ENCODE peak calls at places on chromosomes 13 and 19, in six cellular contexts. W is HFF-Myc; M is AML-193; J is omental fat pad; Y is stimulated activated CD8-positive, alpha-beta memory T cell treated with anti-CD3 and anti-CD28 coated beads, Interleukin-7, amount 100 ng/mL, for 1 hour; C is LHCN-M2. L is an unnamed sample.

GRCh38 chr19:55193481-55193880 is 13.4 kb upstream of the SYT5 start:
- DNase-seq in M (no peak), C (no peak), W (no peak), J (no peak), Y (no peak), L (no peak)

GRCh38 chr19:17718988-17719711 is at the start of gene MAP1S:
- DNase-seq in C (peak), J (no peak), M (no peak), W (no peak), Y (peak), L (no peak)

GRCh38 chr13:51804295-51805172 is 571 bp upstream of the DHRS12 start:
- DNase-seq in C (no peak), M (peak), W (no peak), Y (no peak), J (no peak), L (peak)

GRCh38 chr13:73602295-73602694 is 531.9 kb downstream of the KLF12 start:
- DNase-seq in W (peak), Y (no peak), J (no peak), M (no peak), C (peak), L (no peak)

GRCh38 chr19:41604831-41605230 is 22.0 kb downstream of the CEACAM4 start:
- DNase-seq in C (no peak), Y (no peak), M (no peak), W (no peak), J (no peak), L (no peak)

GRCh38 chr19:39139305-39140194 is 14.0 kb downstream of the PAK4 start:
- DNase-seq in J (no peak), M (no peak), C (no peak), Y (no peak), W (no peak), L (no peak)

GRCh38 chr19:29807870-29808405 is 3.9 kb upstream of the CCNE1 start:
- DNase-seq in W (no peak), J (no peak), M (no peak), C (no peak), Y (no peak), L (no peak)

GRCh38 chr13:108915634-108916497 is 286.5 kb downstream of the MYO16 start:
- DNase-seq in M (peak), J (peak), C (peak), W (peak), Y (peak), L (peak)

GRCh38 chr13:58712191-58712590 is 1080.6 kb downstream of the PCDH17 start:
- DNase-seq in M (no peak), W (no peak), C (no peak), Y (no peak), J (no peak), L (no peak)

GRCh38 chr19:24127601-24128000 is 40.6 kb downstream of the ZNF254 start:
- DNase-seq in C (no peak), Y (no peak), M (no peak), J (no peak), W (no peak), L (no peak)

GRCh38 chr13:30441304-30441703 is 19.0 kb downstream of the UBE2L5 start:
- DNase-seq in J (no peak), C (no peak), Y (no peak), M (no peak), W (no peak), L (no peak)

GRCh38 chr19:48249502-48250014 is 6.2 kb downstream of the CARD8 start:
- DNase-seq in M (no peak), Y (peak), C (no peak), J (no peak), W (no peak), L (no peak)

GRCh38 chr19:33335446-33335845 is 33.1 kb upstream of the CEBPA start:
- DNase-seq in Y (no peak), W (no peak), M (no peak), C (no peak), J (no peak), L (no peak)

L was measured in tibial nerve.